ENCODE peak calls at places on chromosomes 12 and 14, in nine cellular contexts. S is epithelial cell of esophagus; X is HTR-8/SVneo; G is AG08395; J is activated CD4-positive, alpha-beta T cell treated with anti-CD3 and anti-CD28 coated beads, Interleukin-2, amount 50 U/mL, for 48 hours; W is H9; Z is BJ; Q is astrocyte of the spinal cord; F is ACHN. D is an unnamed sample.

GRCh38 chr12:54301428-54302045 is 722 bp upstream of the NFE2 start:
- DNase-seq in Q (no peak), F (no peak), W (peak), J (no peak), X (no peak), Z (no peak), G (no peak), S (no peak), D (no peak)

GRCh38 chr12:70876952-70877351 is 43.6 kb downstream of the PTPRR start:
- DNase-seq in X (no peak), F (no peak), Q (no peak), S (peak), W (no peak), G (peak), Z (no peak), J (no peak), D (no peak)

GRCh38 chr14:59055439-59056045 is 132.9 kb upstream of the DAAM1 start:
- DNase-seq in G (peak), J (peak), W (no peak), Q (peak), Z (peak), F (peak), S (peak), X (peak), D (peak)

GRCh38 chr12:114901316-114901715 is 217.3 kb upstream of the TBX3 start:
- DNase-seq in F (no peak), Z (no peak), W (no peak), Q (no peak), S (no peak), J (no peak), G (no peak), X (no peak), D (no peak)

GRCh38 chr12:94979941-94980340 is 23.6 kb downstream of the NDUFA12 start:
- DNase-seq in Z (no peak), Q (no peak), W (no peak), S (no peak), F (no peak), X (no peak), J (no peak), G (no peak), D (no peak)

GRCh38 chr12:24795699-24796385 is 153.1 kb downstream of the BCAT1 start:
- DNase-seq in J (peak), G (no peak), S (no peak), F (peak), W (no peak), Q (no peak), X (no peak), Z (no peak), D (no peak)

GRCh38 chr12:25615119-25615518 is 62.0 kb upstream of the LMNTD1 start:
- DNase-seq in G (peak), Q (peak), S (peak), J (no peak), W (no peak), Z (peak), X (peak), F (peak), D (no peak)

GRCh38 chr14:95534299-95535225 is at the start of gene GLRX5:
- DNase-seq in W (peak), Q (peak), Z (peak), S (peak), X (peak), F (peak), J (peak), G (peak), D (peak)

GRCh38 chr12:10362325-10362724 is 27.5 kb downstream of the KLRK1 start:
- DNase-seq in W (no peak), Q (no peak), S (peak), J (no peak), X (no peak), Z (no peak), F (peak), G (no peak), D (no peak)

GRCh38 chr12:107660861-107661415 is 24.7 kb upstream of the PWP1 start:
- DNase-seq in F (no peak), Q (no peak), G (no peak), W (peak), J (no peak), X (no peak), Z (no peak), S (no peak), D (no peak)

GRCh38 chr12:55820679-55821078 is 2.8 kb downstream of the ORMDL2 start:
- DNase-seq in Z (no peak), W (no peak), J (no peak), S (peak), F (peak), X (no peak), G (no peak), Q (peak), D (no peak)

GRCh38 chr12:10358131-10358530 is 31.7 kb downstream of the KLRK1 start:
- DNase-seq in G (no peak), W (no peak), J (no peak), S (no peak), Q (no peak), Z (no peak), X (no peak), F (no peak), D (no peak)

GRCh38 chr12:623865-624372 is 39.3 kb downstream of the NINJ2 start:
- DNase-seq in G (no peak), J (no peak), F (no peak), X (no peak), W (no peak), Q (no peak), S (no peak), Z (no peak), D (no peak)

GRCh38 chr14:65193891-65194290 is 91.6 kb upstream of the MAX start:
- DNase-seq in S (no peak), F (no peak), W (no peak), Q (no peak), Z (no peak), J (no peak), G (no peak), X (no peak), D (no peak)

GRCh38 chr14:55938249-55938791 is 179.9 kb upstream of the PELI2 start:
- DNase-seq in W (no peak), J (no peak), X (no peak), Z (no peak), F (no peak), G (peak), S (peak), Q (peak), D (no peak)

GRCh38 chr12:75116611-75117010 is 93.0 kb downstream of the KCNC2 start:
- DNase-seq in Z (no peak), G (no peak), J (no peak), Q (no peak), S (no peak), F (no peak), W (no peak), X (no peak), D (no peak)

GRCh38 chr14:66117600-66117999 is 368.6 kb upstream of the CCDC196 start:
- DNase-seq in Z (no peak), X (peak), F (peak), J (no peak), S (peak), G (peak), Q (peak), W (no peak), D (no peak)

GRCh38 chr14:56004807-56005579 is 113.2 kb upstream of the PELI2 start:
- DNase-seq in Q (peak), F (peak), J (peak), G (peak), Z (peak), S (peak), X (peak), W (peak), D (no peak)

GRCh38 chr14:34548472-34548981 is 9.0 kb upstream of the EAPP start:
- DNase-seq in S (no peak), W (no peak), J (no peak), F (no peak), Q (no peak), X (no peak), G (no peak), Z (no peak), D (no peak)

GRCh38 chr12:124730455-124730932 is 133.2 kb downstream of the SCARB1 start:
- DNase-seq in G (no peak), Q (peak), S (peak), X (no peak), J (no peak), F (peak), W (no peak), Z (no peak), D (no peak)

GRCh38 chr12:39627914-39628313 is 8.3 kb upstream of the ABCD2 start:
- DNase-seq in W (no peak), Q (no peak), G (no peak), F (no peak), X (no peak), Z (no peak), S (no peak), J (no peak), D (no peak)

GRCh38 chr14:53032161-53032803 is 81.4 kb upstream of the FERMT2 start:
- DNase-seq in S (peak), Q (peak), F (peak), J (no peak), W (no peak), X (peak), G (peak), Z (peak), D (no peak)

GRCh38 chr12:96134200-96134599 is 60.0 kb upstream of the ELK3 start:
- DNase-seq in W (no peak), Q (no peak), J (no peak), Z (no peak), S (no peak), X (no peak), G (no peak), F (no peak), D (no peak)

GRCh38 chr12:112907415-112908157 is 824 bp downstream of the OAS1 start:
- DNase-seq in Z (no peak), W (no peak), G (no peak), F (no peak), X (no peak), Q (no peak), S (no peak), J (no peak), D (peak)

GRCh38 chr14:36514278-36515104 is 5.5 kb downstream of the NKX2-1 start:
- DNase-seq in F (no peak), Z (no peak), J (no peak), G (no peak), W (no peak), Q (no peak), X (no peak), S (no peak), D (no peak)

GRCh38 chr14:24889843-24890242 is 160.1 kb downstream of the STXBP6 start:
- DNase-seq in W (no peak), Z (no peak), S (no peak), Q (no peak), X (no peak), G (peak), J (no peak), F (no peak), D (no peak)

GRCh38 chr12:27015730-27016076 is 1.5 kb upstream of the TM7SF3 start:
- DNase-seq in S (peak), G (peak), J (no peak), Q (peak), X (peak), F (peak), Z (no peak), W (no peak), D (no peak)

GRCh38 chr12:18998343-18999270 is 130.9 kb upstream of the PLEKHA5 start:
- DNase-seq in J (no peak), Z (peak), W (no peak), X (peak), S (peak), F (no peak), G (peak), Q (peak), D (no peak)

GRCh38 chr12:93146278-93146939 is 217.3 kb upstream of the EEA1 start:
- DNase-seq in G (no peak), J (no peak), Z (no peak), S (peak), F (no peak), X (no peak), Q (peak), W (no peak), D (no peak)

D was measured in GM18507.